ENCODE peak calls at places on chromosomes 4 and X, in seven cellular contexts. I, Y, N, V, A, M and D are unnamed samples.

GRCh38 chr4:84753318-84753972 is 170.5 kb downstream of the CDS1 start:
- DNase-seq in I (no peak), Y (no peak), N (no peak), V (no peak), A (no peak), M (no peak), D (no peak)

GRCh38 chr4:28007693-28008092 is 1147.1 kb downstream of the STIM2 start:
- DNase-seq in I (no peak), Y (no peak), N (no peak), V (no peak), A (no peak), M (no peak), D (no peak)

GRCh38 chr4:42655921-42656735 is 777 bp downstream of the ATP8A1 start:
- DNase-seq in I (no peak), Y (no peak), N (peak), V (peak), A (no peak), M (no peak), D (no peak)

GRCh38 chr4:3229964-3230363 is 19.0 kb upstream of the MSANTD1 start:
- DNase-seq in I (no peak), Y (peak), N (no peak), V (no peak), A (no peak), M (no peak), D (no peak)

GRCh38 chr4:26238782-26239647 is 81.8 kb upstream of the RBPJ start:
- DNase-seq in I (peak), Y (no peak), N (no peak), V (peak), A (no peak), M (no peak), D (no peak)

GRCh38 chrX:19924285-19924684 is 36.9 kb upstream of the SH3KBP1 start:
- DNase-seq in I (no peak), Y (no peak), N (no peak), V (no peak), A (no peak), M (no peak), D (no peak)

GRCh38 chrX:154436597-154437397 is at the start of gene GDI1:
- DNase-seq in I (no peak), Y (peak), N (no peak), V (no peak), A (no peak), M (no peak), D (no peak)

GRCh38 chr4:74391346-74391745 is 26.4 kb downstream of the EREG start:
- DNase-seq in I (no peak), Y (no peak), N (no peak), V (no peak), A (no peak), M (no peak), D (no peak)

GRCh38 chr4:101458473-101458872 is 111.1 kb upstream of the PPP3CA start:
- DNase-seq in I (no peak), Y (no peak), N (no peak), V (no peak), A (no peak), M (no peak), D (no peak)

GRCh38 chr4:84515075-84515474 is 16.0 kb upstream of the NKX6-1 start:
- DNase-seq in I (no peak), Y (no peak), N (no peak), V (no peak), A (no peak), M (no peak), D (no peak)

GRCh38 chrX:13345037-13345436 is 25.2 kb upstream of the ATXN3L start:
- DNase-seq in I (no peak), Y (no peak), N (no peak), V (no peak), A (no peak), M (no peak), D (no peak)

GRCh38 chr4:4859010-4859798 is at the start of gene MSX1:
- DNase-seq in I (peak), Y (peak), N (peak), V (peak), A (no peak), M (peak), D (peak)

DNA sequence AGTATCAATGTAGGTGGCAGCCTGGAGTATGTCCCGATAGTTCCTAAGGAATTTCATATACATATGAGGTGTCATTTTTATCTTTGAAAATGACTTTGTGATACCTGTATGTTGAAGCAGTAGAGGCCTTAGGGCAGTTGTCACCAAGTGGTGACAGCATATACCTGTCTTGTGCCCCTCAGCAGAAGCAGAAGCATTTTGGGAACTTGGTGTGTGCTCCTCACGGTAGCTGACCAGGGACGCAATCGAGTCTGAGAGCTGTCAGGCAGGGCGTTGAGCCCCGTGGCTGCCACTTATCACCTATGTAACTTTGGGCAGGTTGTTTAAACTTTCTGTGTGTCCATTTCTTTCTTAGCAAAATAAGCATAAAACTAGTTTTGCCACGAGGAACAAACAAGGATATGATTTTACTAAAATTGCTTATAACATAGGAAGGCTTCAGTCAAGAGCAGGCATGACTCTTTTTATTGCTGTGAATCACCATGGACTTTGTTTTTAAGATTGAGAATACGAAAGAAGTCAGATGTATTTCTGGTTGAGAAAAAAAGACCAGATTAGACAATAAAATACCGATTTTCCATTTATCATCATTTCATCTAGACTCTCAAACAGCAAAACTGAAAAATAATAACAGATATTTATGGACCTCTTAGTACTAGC is 161.5 kb downstream of the CPE start:
- DNase-seq in I (no peak), Y (no peak), N (no peak), V (no peak), A (no peak), M (no peak), D (no peak)
- TF ChIP-seq CTCF in I (no peak), Y (no peak), N (no peak), V (no peak), A (no peak), M (no peak), D (no peak)

GRCh38 chr4:88796545-88796944 is 98.9 kb upstream of the NAP1L5 start:
- DNase-seq in I (no peak), Y (no peak), N (no peak), V (no peak), A (no peak), M (no peak), D (no peak)
- H3K4me3 ChIP-seq in I (no peak), Y (no peak), N (no peak), V (no peak), A (no peak), M (no peak), D (no peak)

DNA sequence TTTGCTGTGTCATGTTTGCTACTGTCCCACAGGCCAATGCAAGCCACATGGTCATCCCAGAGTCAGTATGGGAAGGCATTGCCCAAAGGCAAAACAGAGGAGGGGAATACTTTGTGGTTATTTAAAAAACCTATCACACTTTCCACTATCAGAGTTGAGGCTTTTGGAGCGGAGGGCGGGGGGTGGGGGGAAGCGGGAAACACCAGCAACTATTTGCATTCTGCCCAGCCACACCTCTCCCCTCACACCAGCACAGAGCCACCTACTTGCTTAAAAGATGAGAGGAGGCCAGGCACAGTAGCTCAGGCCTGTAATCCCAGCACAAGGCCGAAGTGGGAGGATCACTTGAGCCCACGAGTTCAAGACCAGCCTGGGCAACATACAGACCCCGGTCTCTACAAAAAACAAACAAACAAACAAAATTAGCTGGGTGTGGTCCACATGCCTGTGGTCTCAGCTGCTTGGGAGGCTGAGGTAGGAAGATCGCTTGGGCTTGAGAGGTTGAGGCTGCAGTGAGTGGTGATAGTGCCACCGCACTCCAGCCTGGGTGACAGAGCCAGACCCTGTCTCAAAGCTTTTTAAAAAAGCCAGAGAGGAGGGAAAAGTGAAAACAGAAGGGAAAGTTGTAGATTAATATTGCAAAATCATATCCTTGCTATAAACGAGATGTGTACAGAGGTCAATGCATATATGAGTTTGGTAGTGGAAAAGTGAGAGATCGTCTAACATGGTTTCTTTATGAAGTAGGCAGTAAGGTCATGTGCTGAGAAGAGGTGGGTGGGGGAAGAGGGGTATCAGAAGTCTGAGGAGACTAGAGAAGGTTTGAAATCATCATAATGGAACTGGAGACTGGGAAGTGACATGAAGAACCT is 1.9 kb upstream of the CHST7 start:
- DNase-seq in I (no peak), Y (no peak), N (no peak), V (no peak), A (no peak), M (no peak), D (no peak)
- TF ChIP-seq CTCF in I (no peak), Y (no peak), N (no peak), V (no peak), A (no peak), M (no peak), D (no peak)

DNA sequence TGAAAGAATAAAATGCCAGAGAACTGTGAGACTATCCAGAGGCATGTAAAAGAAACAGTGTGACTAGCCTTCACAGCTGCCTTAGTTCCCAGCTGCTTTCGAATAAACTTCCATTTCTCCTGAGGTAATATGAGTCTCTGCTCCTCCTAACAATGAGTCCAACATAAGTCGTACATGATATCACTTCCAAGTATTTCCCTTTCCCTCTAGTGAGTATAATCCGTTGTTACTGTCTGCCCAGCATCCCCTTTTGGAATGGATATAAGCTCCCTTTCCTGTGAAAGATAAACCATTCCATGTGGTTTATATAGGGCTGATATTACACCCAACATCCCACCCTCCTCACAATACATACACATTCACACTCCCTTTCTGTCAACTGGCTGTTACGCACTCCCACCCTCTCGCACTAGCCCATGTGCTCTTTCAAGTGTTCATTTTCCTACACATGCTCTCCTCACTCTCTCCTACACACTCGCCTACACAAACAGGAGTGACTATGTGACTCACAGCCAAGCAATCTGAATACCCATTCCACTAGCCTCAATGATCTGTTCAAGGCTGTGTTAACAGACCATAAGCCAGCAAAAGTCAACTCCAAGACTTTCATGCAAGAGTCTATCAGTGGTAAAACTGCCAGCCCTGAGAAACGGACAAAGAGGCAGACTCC is 5.0 kb downstream of the NAF1 start:
- DNase-seq in I (peak), Y (no peak), N (no peak), V (no peak), A (peak), M (no peak), D (no peak)
- H3K4me3 ChIP-seq in I (no peak), Y (no peak), N (no peak), V (no peak), A (peak), M (no peak), D (no peak)

DNA sequence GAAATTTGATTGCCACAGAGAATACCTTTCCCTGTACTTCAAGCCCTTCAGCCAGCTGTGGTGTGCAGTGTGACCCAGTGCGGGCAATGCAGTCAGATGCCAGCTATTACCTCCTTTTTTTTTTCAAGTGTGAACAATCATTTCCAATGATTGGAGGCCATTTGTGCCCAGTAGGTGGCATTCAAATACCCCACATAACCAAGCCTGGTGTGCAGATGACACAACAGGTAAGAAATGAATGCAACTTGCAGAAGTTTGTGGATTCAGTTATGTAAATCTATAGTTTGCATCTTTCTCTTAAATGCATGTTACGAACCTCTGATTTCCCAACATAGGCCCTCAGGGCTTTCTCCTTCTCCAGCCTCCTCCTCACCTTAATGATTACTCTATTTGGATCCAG is 98.0 kb downstream of the CLCN4 start:
- DNase-seq in I (no peak), Y (no peak), N (no peak), V (no peak), A (no peak), M (no peak), D (no peak)
- TF ChIP-seq CTCF in I (peak), Y (no peak), N (no peak), V (no peak), A (no peak), M (peak), D (peak)

GRCh38 chrX:53318766-53319353 is 37.5 kb upstream of the IQSEC2 start:
- DNase-seq in I (no peak), Y (no peak), N (no peak), V (no peak), A (no peak), M (no peak), D (no peak)
- H3K4me3 ChIP-seq in I (no peak), Y (no peak), N (peak), V (no peak), A (no peak), M (no peak), D (no peak)